ENCODE peak calls at places on chromosomes 3 and 15, in six cellular contexts. F, G, E, H, J and Y are unnamed samples.

GRCh38 chr3:88572450-88572849 is 422.7 kb downstream of the C3orf38 start:
- DNase-seq in F (no peak), G (no peak), H (no peak), E (no peak), J (no peak), Y (no peak)

GRCh38 chr15:69277316-69277715 is 21.4 kb upstream of the PAQR5 start:
- DNase-seq in G (no peak), J (no peak), E (no peak), F (no peak), H (no peak), Y (no peak)

GRCh38 chr3:56365905-56366640 is 102.2 kb downstream of the ERC2 start:
- DNase-seq in F (no peak), H (no peak), G (no peak), E (no peak), J (no peak), Y (no peak)

GRCh38 chr15:42622328-42622925 is 47.0 kb downstream of the STARD9 start:
- DNase-seq in H (no peak), J (no peak), G (no peak), E (no peak), F (no peak), Y (peak)

GRCh38 chr3:945738-946137 is 147.1 kb upstream of the CNTN6 start:
- DNase-seq in J (no peak), F (no peak), E (no peak), H (no peak), G (no peak), Y (no peak)

GRCh38 chr3:171407746-171408145 is 52.5 kb downstream of the TNIK start:
- DNase-seq in G (peak), F (no peak), J (no peak), E (peak), H (no peak), Y (peak)

GRCh38 chr15:57018151-57018550 is 99.7 kb downstream of the TCF12 start:
- DNase-seq in E (no peak), H (no peak), F (no peak), J (no peak), G (no peak), Y (no peak)

GRCh38 chr15:33601461-33601860 is 290.7 kb downstream of the RYR3 start:
- DNase-seq in E (no peak), J (no peak), F (no peak), H (no peak), G (no peak), Y (no peak)

GRCh38 chr15:59999558-60000112 is 4.5 kb upstream of the FOXB1 start:
- DNase-seq in E (no peak), F (no peak), G (no peak), H (no peak), J (no peak), Y (no peak)

GRCh38 chr3:61877359-61877770 is 316.0 kb downstream of the PTPRG start:
- DNase-seq in G (no peak), E (no peak), F (no peak), H (peak), J (peak), Y (peak)

GRCh38 chr3:38519651-38520050 is 23.5 kb downstream of the EXOG start:
- DNase-seq in E (no peak), J (peak), F (no peak), H (no peak), G (no peak), Y (no peak)

GRCh38 chr3:22960326-22960984 is 242.7 kb upstream of the UBE2E2 start:
- DNase-seq in G (peak), H (peak), J (peak), E (peak), F (no peak), Y (peak)

GRCh38 chr3:139430467-139430866 is 41.0 kb upstream of the COPB2 start:
- DNase-seq in F (no peak), E (no peak), H (peak), J (no peak), G (no peak), Y (no peak)

GRCh38 chr15:28975766-28976179 is 90.0 kb downstream of the APBA2 start:
- DNase-seq in F (no peak), H (peak), E (peak), J (peak), G (peak), Y (peak)

GRCh38 chr3:87350367-87351199 is 74.2 kb upstream of the POU1F1 start:
- DNase-seq in G (peak), H (peak), J (peak), F (no peak), E (peak), Y (peak)

GRCh38 chr3:108125550-108126071 is 34.8 kb upstream of the CD47 start:
- DNase-seq in E (no peak), F (peak), H (no peak), J (no peak), G (no peak), Y (no peak)

GRCh38 chr3:153456831-153457545 is 295.0 kb downstream of the RAP2B start:
- DNase-seq in F (no peak), E (no peak), G (no peak), H (no peak), J (no peak), Y (no peak)

GRCh38 chr3:108131105-108131794 is 40.4 kb upstream of the CD47 start:
- DNase-seq in F (no peak), J (no peak), H (peak), G (peak), E (peak), Y (peak)

GRCh38 chr15:22240951-22241350 is 160.6 kb downstream of the OR4M2 start:
- DNase-seq in G (no peak), H (no peak), F (no peak), J (no peak), E (no peak), Y (no peak)

GRCh38 chr3:103712320-103713008 is 1277.6 kb downstream of the ZPLD1 start:
- DNase-seq in E (peak), G (peak), J (peak), H (peak), F (no peak), Y (peak)

GRCh38 chr3:17945018-17945798 is 202.8 kb upstream of the TBC1D5 start:
- DNase-seq in E (no peak), G (no peak), J (no peak), F (no peak), H (no peak), Y (peak)

GRCh38 chr3:50294492-50295403 is 2.5 kb upstream of the IFRD2 start:
- DNase-seq in H (no peak), J (no peak), G (no peak), E (no peak), F (no peak), Y (no peak)

GRCh38 chr3:19254189-19254588 is 105.9 kb downstream of the KCNH8 start:
- DNase-seq in H (no peak), F (no peak), E (no peak), J (no peak), G (no peak), Y (no peak)

GRCh38 chr3:44712455-44713075 is at the start of gene ZNF502:
- DNase-seq in H (peak), G (peak), E (peak), J (peak), F (peak), Y (peak)

GRCh38 chr3:170044795-170045244 is 7.0 kb downstream of the GPR160 start:
- DNase-seq in G (no peak), H (no peak), E (no peak), F (no peak), J (no peak), Y (no peak)

GRCh38 chr15:100525894-100526512 is 2.7 kb downstream of the CERS3 start:
- DNase-seq in F (peak), G (no peak), J (no peak), H (no peak), E (no peak), Y (no peak)

GRCh38 chr15:70474367-70474681 is 289.0 kb downstream of the UACA start:
- DNase-seq in G (no peak), E (no peak), J (no peak), F (no peak), H (no peak), Y (no peak)

GRCh38 chr3:44439499-44440295 is 37.8 kb downstream of the ZNF445 start:
- DNase-seq in H (peak), J (no peak), G (peak), F (peak), E (peak), Y (peak)

GRCh38 chr3:69542265-69543079 is 156.6 kb upstream of the FRMD4B start:
- DNase-seq in F (no peak), G (no peak), J (peak), H (peak), E (no peak), Y (peak)

GRCh38 chr3:188170461-188171459 is 16.8 kb downstream of the LPP start:
- DNase-seq in H (no peak), J (no peak), G (no peak), F (peak), E (no peak), Y (peak)

GRCh38 chr3:127556565-127556964 is 34.0 kb downstream of the TPRA1 start:
- DNase-seq in J (peak), E (no peak), H (no peak), G (no peak), F (no peak), Y (no peak)

GRCh38 chr3:30945291-30945690 is 50.8 kb upstream of the GADL1 start:
- DNase-seq in H (no peak), F (no peak), J (no peak), E (no peak), G (no peak), Y (no peak)

GRCh38 chr3:162632672-162633071 is 1136.1 kb downstream of the OTOL1 start:
- DNase-seq in E (no peak), G (peak), J (no peak), F (no peak), H (peak), Y (no peak)

GRCh38 chr3:50195501-50196252 is 4.3 kb downstream of the GNAT1 start:
- DNase-seq in F (no peak), H (no peak), E (no peak), J (no peak), G (no peak), Y (no peak)

GRCh38 chr15:34262362-34262761 is 37.5 kb downstream of the EMC4 start:
- DNase-seq in F (no peak), H (no peak), J (no peak), E (no peak), G (no peak), Y (no peak)

GRCh38 chr3:16305121-16305541 is 40.1 kb downstream of the OXNAD1 start:
- DNase-seq in G (no peak), J (no peak), H (no peak), F (no peak), E (no peak), Y (no peak)

GRCh38 chr3:27431116-27431515 is 53.1 kb downstream of the SLC4A7 start:
- DNase-seq in J (no peak), H (peak), F (no peak), E (peak), G (peak), Y (peak)

GRCh38 chr15:70379938-70380337 is 282.2 kb upstream of the TLE3 start:
- DNase-seq in G (no peak), E (no peak), H (no peak), J (no peak), F (no peak), Y (no peak)

GRCh38 chr15:90294601-90295269 is 29.3 kb downstream of the NGRN start:
- DNase-seq in F (no peak), G (no peak), J (peak), H (no peak), E (no peak), Y (no peak)

GRCh38 chr15:90296996-90297395 is 31.5 kb downstream of the NGRN start:
- DNase-seq in E (no peak), G (no peak), J (no peak), F (no peak), H (no peak), Y (no peak)

GRCh38 chr15:90294159-90294558 is 28.7 kb downstream of the NGRN start:
- DNase-seq in F (no peak), H (no peak), J (no peak), E (no peak), G (no peak), Y (no peak)

GRCh38 chr15:90291679-90292356 is 26.3 kb downstream of the NGRN start:
- DNase-seq in G (no peak), F (no peak), J (peak), E (no peak), H (no peak), Y (peak)

GRCh38 chr15:90295270-90295648 is 29.8 kb downstream of the NGRN start:
- DNase-seq in F (no peak), H (no peak), E (no peak), J (no peak), G (no peak), Y (no peak)
- H3K4me3 ChIP-seq in F (peak), H (no peak), E (no peak), J (no peak), G (no peak), Y (no peak)

GRCh38 chr3:49173792-49174170 is 2.4 kb downstream of the KLHDC8B start:
- DNase-seq in J (no peak), E (no peak), H (no peak), F (no peak), G (peak), Y (no peak)

GRCh38 chr3:49174586-49174985 is 3.2 kb downstream of the KLHDC8B start:
- DNase-seq in H (no peak), E (no peak), J (no peak), G (no peak), F (no peak), Y (no peak)

GRCh38 chr3:49171775-49172500 is 540 bp downstream of the KLHDC8B start:
- DNase-seq in G (no peak), J (no peak), F (no peak), E (no peak), H (no peak), Y (no peak)

GRCh38 chr3:49172616-49173041 is 1.2 kb downstream of the KLHDC8B start:
- DNase-seq in F (no peak), H (no peak), G (no peak), J (no peak), E (no peak), Y (no peak)

DNA sequence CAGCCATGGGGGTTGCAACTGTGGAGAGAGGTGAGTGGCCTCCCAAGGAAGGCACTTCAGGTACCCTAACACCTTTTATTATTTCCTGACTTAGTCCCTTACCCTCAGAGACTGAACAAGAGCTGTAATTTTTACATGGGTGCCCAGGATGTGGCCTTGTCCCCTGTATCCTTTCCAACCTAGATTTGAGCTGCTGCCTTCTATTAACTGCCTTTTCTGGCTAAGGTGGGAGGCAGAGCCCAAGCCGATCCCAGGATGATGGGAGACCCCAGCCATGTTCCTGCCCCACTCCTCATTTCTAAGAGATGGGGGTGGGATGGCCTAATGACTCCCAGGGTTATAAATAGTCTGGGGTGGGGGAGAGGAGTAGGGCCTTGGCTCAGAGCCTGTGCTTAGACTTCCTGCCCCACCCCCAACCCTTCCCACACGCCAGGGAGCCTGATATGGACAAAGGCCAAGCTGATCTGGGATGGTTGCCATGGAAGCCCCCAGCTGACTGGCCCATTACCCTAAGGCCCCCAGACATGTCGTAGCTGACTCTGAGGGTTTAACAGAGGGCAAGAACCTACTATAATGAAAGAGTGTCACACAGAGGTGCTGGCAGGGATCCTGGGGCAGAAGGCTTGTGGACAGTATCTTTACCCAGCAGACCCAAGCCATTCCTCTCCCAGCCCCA is 1.9 kb downstream of the KLHDC8B start:
- DNase-seq in E (no peak), F (no peak), H (no peak), G (peak), J (peak), Y (no peak)
- H3K4me3 ChIP-seq in E (no peak), F (peak), H (peak), G (no peak), J (peak), Y (no peak)

GRCh38 chr15:75044258-75044878 is 21.0 kb downstream of the PPCDC start:
- DNase-seq in G (no peak), J (no peak), H (no peak), E (no peak), F (no peak), Y (no peak)

GRCh38 chr15:75038948-75039533 is 15.7 kb downstream of the PPCDC start:
- DNase-seq in F (no peak), J (no peak), E (no peak), H (peak), G (no peak), Y (no peak)

GRCh38 chr15:75045332-75046015 is 22.1 kb downstream of the PPCDC start:
- DNase-seq in H (no peak), J (no peak), F (no peak), E (no peak), G (no peak), Y (no peak)

GRCh38 chr15:75042730-75043508 is 19.5 kb downstream of the PPCDC start:
- DNase-seq in J (peak), E (peak), F (peak), G (peak), H (peak), Y (peak)

DNA sequence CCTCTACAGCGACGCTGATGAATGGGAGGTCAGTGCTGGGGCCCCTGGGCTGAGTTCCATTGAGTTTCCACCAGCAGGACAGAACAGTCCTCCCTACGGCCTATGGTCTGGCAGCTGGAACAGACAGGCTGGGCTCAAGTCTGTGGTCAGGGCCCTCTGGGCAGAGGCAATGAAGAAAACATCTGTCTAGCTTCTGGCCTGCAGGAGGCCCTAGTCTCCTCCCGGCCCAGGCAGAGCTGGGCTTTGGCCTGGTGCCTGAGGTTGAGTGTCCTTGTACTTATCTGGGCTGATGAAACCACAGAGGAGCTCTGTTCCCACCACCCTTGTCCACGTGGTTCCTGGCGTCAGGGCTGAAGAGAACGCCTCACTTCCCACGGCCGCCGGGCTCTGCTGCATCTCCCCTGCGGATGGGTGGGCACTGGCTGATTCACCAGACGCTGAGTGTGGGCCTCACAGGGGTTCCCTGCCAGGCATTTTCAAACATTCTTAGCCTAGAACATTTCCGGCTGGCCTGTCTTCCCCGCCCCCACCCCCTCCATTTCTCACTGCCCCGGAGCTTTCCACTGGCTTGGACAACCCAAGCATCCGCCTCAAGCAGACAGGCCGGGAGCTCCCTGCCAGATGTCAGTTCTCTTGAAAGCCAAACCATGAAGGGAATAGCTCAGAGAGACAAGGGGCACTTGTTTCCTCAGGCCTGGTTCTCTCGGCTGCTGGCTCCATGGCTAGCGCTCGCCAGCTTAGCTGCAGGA is 20.3 kb downstream of the PPCDC start:
- DNase-seq in G (peak), H (peak), J (no peak), F (peak), E (peak), Y (peak)
- H3K4me3 ChIP-seq in G (no peak), H (peak), J (no peak), F (peak), E (no peak), Y (no peak)

DNA sequence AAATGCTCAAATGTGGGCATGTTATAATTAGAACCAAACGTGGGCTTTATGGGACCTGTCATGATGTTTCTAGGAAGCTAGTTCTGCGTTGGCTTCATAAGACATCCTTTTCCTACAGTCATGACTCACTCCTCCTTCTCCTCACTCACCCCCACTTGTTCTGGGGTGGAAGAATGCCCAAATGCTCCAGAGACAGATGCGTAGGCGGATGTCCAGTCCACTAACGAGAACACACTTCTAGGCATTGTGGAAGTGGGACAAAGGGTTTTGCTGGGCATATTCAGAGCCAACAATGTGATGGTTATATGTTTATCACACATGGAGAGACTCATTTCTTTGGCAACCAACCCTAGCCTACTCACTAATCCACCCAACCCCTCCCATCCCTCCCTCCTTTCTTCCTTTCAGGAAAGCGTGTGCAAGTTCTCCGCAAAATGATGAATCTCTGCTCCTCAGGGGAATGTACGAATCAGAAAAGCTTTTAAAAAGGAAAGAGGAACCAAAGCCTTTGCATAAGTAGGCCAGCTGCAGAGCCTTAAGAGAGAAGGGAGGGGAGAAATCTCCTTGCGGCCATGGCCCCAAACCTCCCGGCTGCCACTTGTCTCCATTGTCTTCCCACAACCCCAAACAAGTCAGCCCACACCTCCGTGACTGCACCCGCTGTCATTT is 123.0 kb upstream of the SPRED1 start:
- DNase-seq in G (peak), F (peak), H (peak), J (no peak), E (peak), Y (peak)
- H3K4me3 ChIP-seq in G (peak), F (peak), H (peak), J (no peak), E (peak), Y (no peak)